ENCODE peak calls at places on chromosomes 13 and 19, in five cellular contexts. S is tibial nerve, Z is AG10803, I is astrocyte of the spinal cord, K is GM10248. B is an unnamed sample.

GRCh38 chr19:56174550-56174949 is 1.3 kb upstream of the GALP start:
- DNase-seq in I (no peak), K (no peak), S (no peak), Z (no peak), B (no peak)

GRCh38 chr19:13014101-13014920 is 19.0 kb downstream of the NFIX start:
- DNase-seq in S (no peak), K (no peak), I (no peak), Z (peak; percentile 42), B (no peak)

GRCh38 chr19:3660493-3661219 is 34.1 kb upstream of the CACTIN start:
- DNase-seq in S (no peak), K (no peak), I (no peak), Z (no peak), B (no peak)

GRCh38 chr13:44259045-44260042 is 114.3 kb upstream of the SERP2 start:
- DNase-seq in S (no peak), I (peak; percentile 66), K (peak; percentile 66), Z (peak; percentile 11), B (no peak)

GRCh38 chr13:73893833-73894232 is 240.4 kb downstream of the KLF12 start:
- DNase-seq in S (no peak), I (no peak), K (no peak), Z (no peak), B (no peak)

GRCh38 chr13:22903925-22904324 is 276.9 kb upstream of the SGCG start:
- DNase-seq in Z (no peak), S (no peak), I (no peak), K (no peak), B (no peak)

GRCh38 chr19:50728084-50728737 is 5.0 kb downstream of the CLEC11A start:
- DNase-seq in Z (peak; percentile 62), S (peak; percentile 46), K (peak; percentile 33), I (peak; percentile 47), B (no peak)

GRCh38 chr13:33524086-33524485 is 238.5 kb upstream of the STARD13 start:
- DNase-seq in I (peak; percentile 95), S (no peak), K (no peak), Z (peak; percentile 90), B (no peak)

GRCh38 chr19:6516659-6517291 is 14.1 kb upstream of the TNFSF9 start:
- DNase-seq in K (peak; percentile 85), I (peak; percentile 75), S (peak; percentile 74), Z (peak; percentile 78), B (peak; percentile 97)

GRCh38 chr13:64457976-64458375 is 2772.2 kb downstream of the PCDH9 start:
- DNase-seq in Z (peak; percentile 20), K (no peak), I (peak; percentile 23), S (no peak), B (no peak)

GRCh38 chr13:49357694-49358093 is 86.2 kb downstream of the CAB39L start:
- DNase-seq in Z (peak; percentile 72), I (peak; percentile 64), K (no peak), S (no peak), B (no peak)

GRCh38 chr19:39405930-39406655 is 554 bp upstream of the ZFP36 start:
- DNase-seq in Z (no peak), I (no peak), S (no peak), K (no peak), B (no peak)

GRCh38 chr19:10299545-10300458 is 9.8 kb downstream of the ZGLP1 start:
- DNase-seq in K (no peak), Z (no peak), S (no peak), I (no peak), B (no peak)

GRCh38 chr13:45149964-45150363 is 29.7 kb downstream of the GTF2F2 start:
- DNase-seq in S (no peak), K (no peak), I (no peak), Z (peak; percentile 20), B (no peak)

DNA sequence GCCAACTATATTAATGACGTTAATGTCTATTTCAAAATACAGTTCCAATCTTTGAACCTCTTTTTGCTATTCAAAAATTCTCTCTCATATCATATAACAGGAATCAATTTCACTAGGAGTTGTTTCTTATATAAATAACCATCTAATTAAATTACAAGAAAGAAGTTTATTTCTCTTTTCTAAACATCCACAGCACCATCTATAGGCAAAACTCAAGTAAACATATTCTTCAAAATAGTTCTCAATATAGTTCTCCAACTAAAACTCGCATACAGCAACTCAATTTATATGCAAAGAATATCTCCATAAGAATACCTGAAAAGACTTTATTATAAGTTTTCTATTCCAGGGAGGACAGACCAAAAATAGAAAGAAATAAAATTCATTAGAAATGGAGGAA is 65.6 kb downstream of the RBM26 start:
- DNase-seq in K (no peak), I (no peak), S (no peak), Z (no peak), B (no peak)
- TF ChIP-seq CTCF in K (peak; percentile 5), I (no peak), S (no peak), Z (no peak), B (peak; percentile 7)

GRCh38 chr19:23070353-23070781 is 46.5 kb upstream of the ZNF730 start:
- DNase-seq in Z (peak; percentile 30), I (peak; percentile 38), K (peak; percentile 31), S (no peak), B (no peak)
- TF ChIP-seq CTCF in Z (peak; percentile 44), I (peak; percentile 57), K (no peak), S (no peak), B (no peak)

DNA sequence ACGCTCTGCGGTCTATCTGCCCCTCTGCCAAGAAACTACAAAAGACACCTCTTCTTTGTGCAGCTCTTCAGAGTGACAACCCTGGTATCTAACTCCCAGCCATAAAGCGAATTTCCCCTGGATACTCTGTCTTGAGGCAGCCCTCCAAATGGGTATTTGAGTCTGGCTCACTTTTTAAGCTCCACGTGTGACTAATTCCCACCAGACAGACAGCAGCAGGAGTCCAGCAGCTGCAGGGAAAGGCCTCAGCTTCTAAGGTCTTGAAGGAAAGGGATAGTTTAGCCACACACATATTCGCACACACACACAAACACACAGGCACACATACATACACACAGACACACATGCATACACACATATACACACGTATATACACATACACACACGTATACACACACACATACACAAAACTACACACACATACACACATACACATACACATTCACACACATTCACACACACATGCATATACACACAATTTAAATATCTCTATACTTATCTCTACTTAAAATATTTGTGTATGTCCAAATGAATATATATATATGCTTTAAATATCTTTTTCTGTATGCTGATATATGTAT is 188.8 kb downstream of the TSHZ3 start:
- DNase-seq in K (no peak), I (peak; percentile 88), S (no peak), Z (peak; percentile 53), B (no peak)
- TF ChIP-seq CTCF in K (no peak), I (no peak), S (no peak), Z (no peak), B (no peak)

GRCh38 chr19:49453757-49454248 is 778 bp downstream of the ALDH16A1 start:
- DNase-seq in I (no peak), Z (no peak), S (no peak), K (no peak), B (no peak)

GRCh38 chr19:49450405-49450804 is 1.2 kb downstream of the PIH1D1 start:
- DNase-seq in K (no peak), Z (no peak), S (no peak), I (no peak), B (no peak)

GRCh38 chr19:49448432-49448786 is 3.2 kb downstream of the PIH1D1 start:
- DNase-seq in S (no peak), Z (no peak), K (no peak), I (no peak), B (no peak)

GRCh38 chr19:49453013-49453756 is at the start of gene ALDH16A1:
- DNase-seq in Z (peak; percentile 97), I (peak; percentile 98), K (peak; percentile 97), S (peak; percentile 95), B (peak; percentile 100)

DNA sequence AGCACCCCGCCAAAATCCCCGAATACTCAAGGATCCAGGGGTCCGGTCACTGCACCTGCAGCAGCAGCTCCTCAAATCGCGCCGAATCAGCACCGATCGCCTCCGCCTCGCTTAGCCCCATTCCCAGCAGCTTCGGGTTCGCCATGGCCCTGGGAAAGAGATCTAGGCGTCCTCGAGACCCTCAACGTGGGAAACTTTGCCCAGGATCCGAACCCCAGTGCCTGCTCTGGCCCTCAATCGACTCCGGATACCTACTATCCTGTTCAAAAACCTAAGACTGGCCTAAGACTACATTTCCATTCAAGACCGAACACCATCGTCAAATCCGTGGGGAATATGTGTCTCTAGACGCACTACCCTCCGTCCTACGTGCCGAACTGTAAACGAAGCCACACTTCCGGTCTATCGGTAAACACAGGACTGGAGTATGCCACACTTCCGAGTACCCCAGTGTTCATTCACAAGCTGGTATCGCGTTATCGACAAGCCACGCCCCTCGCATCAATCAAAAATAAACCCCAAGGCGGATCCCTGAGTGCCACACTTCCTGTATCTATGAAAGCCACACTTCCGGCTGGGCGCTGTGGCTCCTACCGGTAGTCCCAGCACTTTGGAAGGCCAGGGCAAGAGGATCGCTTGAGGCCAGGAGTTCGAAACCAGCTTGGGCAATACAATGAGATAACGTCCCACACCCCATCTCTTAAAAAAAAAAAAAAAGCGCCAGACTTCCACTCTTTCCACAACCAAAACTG is at the start of gene PIH1D1:
- DNase-seq in I (peak; percentile 99), Z (peak; percentile 99), K (peak; percentile 92), S (peak; percentile 96), B (peak; percentile 97)
- TF ChIP-seq CTCF in I (peak; percentile 12), Z (peak; percentile 40), K (no peak), S (peak; percentile 16), B (no peak)

DNA sequence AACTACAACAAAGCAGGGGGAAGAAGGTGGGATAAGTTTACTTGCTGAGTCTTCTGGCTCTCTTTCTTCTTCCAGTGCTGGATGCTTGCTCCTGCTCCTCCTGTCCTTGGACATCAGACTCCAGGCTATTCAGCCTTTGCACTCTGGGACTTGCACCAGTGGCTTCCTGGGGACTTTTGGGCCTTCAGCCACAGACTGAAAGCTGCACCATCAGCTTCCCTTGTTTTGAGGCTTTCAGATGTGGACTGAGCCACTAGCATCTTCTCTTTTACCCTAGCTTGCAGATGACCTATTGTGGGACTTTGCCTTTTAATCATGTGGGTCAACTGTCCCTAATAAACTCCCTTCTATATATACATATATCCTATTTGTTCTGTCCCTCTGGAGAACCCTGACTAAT is 173.0 kb upstream of the UFM1 start:
- DNase-seq in S (no peak), Z (no peak), K (no peak), I (no peak), B (no peak)
- TF ChIP-seq CTCF in S (no peak), Z (no peak), K (no peak), I (no peak), B (no peak)

GRCh38 chr19:41264581-41265375 is 606 bp downstream of the HNRNPUL1 start:
- DNase-seq in S (no peak), Z (peak; percentile 44), I (peak; percentile 14), K (peak; percentile 46), B (no peak)
- TF ChIP-seq CTCF in S (no peak), Z (no peak), I (no peak), K (no peak), B (no peak)

GRCh38 chr19:47186337-47187022 is 44.5 kb downstream of the BBC3 start:
- DNase-seq in K (peak; percentile 87), S (no peak), I (no peak), Z (no peak), B (no peak)
- TF ChIP-seq CTCF in K (no peak), S (no peak), I (no peak), Z (no peak), B (no peak)

GRCh38 chr19:51903192-51903591 is 1.6 kb downstream of the ZNF649 start:
- DNase-seq in Z (no peak), K (no peak), S (no peak), I (no peak), B (no peak)

GRCh38 chr19:51901860-51902259 is 3.0 kb downstream of the ZNF649 start:
- DNase-seq in I (no peak), K (no peak), Z (no peak), S (no peak), B (no peak)

GRCh38 chr19:51904331-51905165 is at the start of gene ZNF649:
- DNase-seq in K (peak; percentile 87), I (peak; percentile 89), Z (peak; percentile 82), S (peak; percentile 60), B (peak; percentile 93)
- TF ChIP-seq CTCF in K (no peak), I (no peak), Z (no peak), S (no peak), B (no peak)

B was measured in osteocyte.